ENCODE peak calls at places on chromosomes 1 and 21, in seven cellular contexts. U, B, C, Z, M, O and Q are unnamed samples.

GRCh38 chr1:230772457-230773395 is 25.5 kb downstream of the CAPN9 start:
- DNase-seq in U (peak), B (peak), C (peak), Z (no peak), M (peak), O (peak), Q (peak)

GRCh38 chr1:72366473-72366872 is 84.1 kb upstream of the NEGR1 start:
- DNase-seq in U (no peak), B (no peak), C (peak), Z (no peak), M (peak), O (no peak), Q (no peak)

GRCh38 chr1:5597991-5598823 is 394.0 kb downstream of the NPHP4 start:
- DNase-seq in U (peak), B (peak), C (peak), Z (no peak), M (no peak), O (peak), Q (no peak)

GRCh38 chr1:236156512-236157208 is 14.3 kb downstream of the GPR137B start:
- DNase-seq in U (peak), B (no peak), C (no peak), Z (no peak), M (no peak), O (no peak), Q (no peak)

GRCh38 chr21:42574234-42575027 is 60.8 kb downstream of the SLC37A1 start:
- DNase-seq in U (no peak), B (peak), C (no peak), Z (peak), M (peak), O (no peak), Q (peak)

GRCh38 chr1:113401067-113401466 is 10.8 kb downstream of the MAGI3 start:
- DNase-seq in U (no peak), B (no peak), C (no peak), Z (no peak), M (no peak), O (no peak), Q (no peak)

GRCh38 chr1:19204665-19205266 is 5.3 kb downstream of the UBR4 start:
- DNase-seq in U (no peak), B (no peak), C (no peak), Z (no peak), M (peak), O (no peak), Q (no peak)

GRCh38 chr1:34034029-34034428 is 131.0 kb downstream of the CSMD2 start:
- DNase-seq in U (no peak), B (no peak), C (peak), Z (no peak), M (no peak), O (no peak), Q (no peak)

GRCh38 chr1:1617925-1618324 is 2.6 kb downstream of the MIB2 start:
- DNase-seq in U (peak), B (no peak), C (no peak), Z (no peak), M (no peak), O (no peak), Q (no peak)

GRCh38 chr1:54984126-54984842 is 3.9 kb downstream of the TMEM61 start:
- DNase-seq in U (no peak), B (no peak), C (no peak), Z (no peak), M (no peak), O (no peak), Q (peak)

GRCh38 chr1:246793331-246793890 is 69.2 kb downstream of the SCCPDH start:
- DNase-seq in U (no peak), B (no peak), C (no peak), Z (no peak), M (no peak), O (no peak), Q (peak)

GRCh38 chr1:245469734-245470133 is 314.9 kb downstream of the KIF26B start:
- DNase-seq in U (no peak), B (no peak), C (no peak), Z (no peak), M (no peak), O (no peak), Q (no peak)

GRCh38 chr1:35535243-35535642 is 22.0 kb downstream of the KIAA0319L start:
- DNase-seq in U (no peak), B (no peak), C (no peak), Z (no peak), M (no peak), O (no peak), Q (no peak)

GRCh38 chr1:220386494-220387195 is 114.4 kb upstream of the RAB3GAP2 start:
- DNase-seq in U (no peak), B (no peak), C (no peak), Z (no peak), M (no peak), O (no peak), Q (no peak)

GRCh38 chr1:119160851-119161250 is 20.4 kb upstream of the WARS2 start:
- DNase-seq in U (no peak), B (no peak), C (no peak), Z (no peak), M (peak), O (no peak), Q (no peak)

GRCh38 chr1:166136252-166136651 is 30.5 kb downstream of the FAM78B start:
- DNase-seq in U (no peak), B (no peak), C (no peak), Z (no peak), M (peak), O (no peak), Q (peak)

GRCh38 chr1:154170547-154171221 is 15.8 kb upstream of the NUP210L start:
- DNase-seq in U (no peak), B (no peak), C (no peak), Z (no peak), M (no peak), O (no peak), Q (peak)

GRCh38 chr1:162854245-162854860 is 6.6 kb downstream of the CCDC190 start:
- DNase-seq in U (peak), B (peak), C (peak), Z (peak), M (peak), O (peak), Q (peak)

GRCh38 chr1:154328318-154329151 is 3.2 kb downstream of the ATP8B2 start:
- DNase-seq in U (peak), B (peak), C (peak), Z (peak), M (peak), O (peak), Q (peak)

GRCh38 chr1:10754571-10755329 is 41.7 kb downstream of the CASZ1 start:
- DNase-seq in U (no peak), B (no peak), C (no peak), Z (peak), M (no peak), O (no peak), Q (no peak)

GRCh38 chr1:36769886-36770830 is 264.2 kb downstream of the GRIK3 start:
- DNase-seq in U (no peak), B (no peak), C (peak), Z (no peak), M (no peak), O (no peak), Q (peak)

GRCh38 chr1:15246960-15247614 is at the start of gene FHAD1:
- DNase-seq in U (peak), B (peak), C (peak), Z (no peak), M (peak), O (peak), Q (peak)

GRCh38 chr1:227895828-227896685 is 51.7 kb downstream of the WNT9A start:
- DNase-seq in U (no peak), B (peak), C (peak), Z (peak), M (peak), O (peak), Q (peak)

GRCh38 chr1:203556047-203556851 is 62.3 kb downstream of the OPTC start:
- DNase-seq in U (peak), B (no peak), C (peak), Z (peak), M (peak), O (peak), Q (peak)

GRCh38 chr21:45079351-45079750 is 5.0 kb downstream of the ADARB1 start:
- DNase-seq in U (no peak), B (no peak), C (no peak), Z (no peak), M (peak), O (no peak), Q (no peak)

GRCh38 chr21:40531016-40531415 is 315.9 kb downstream of the DSCAM start:
- DNase-seq in U (no peak), B (no peak), C (no peak), Z (no peak), M (no peak), O (no peak), Q (no peak)

GRCh38 chr1:23421752-23422312 is 2.7 kb downstream of the TCEA3 start:
- DNase-seq in U (no peak), B (no peak), C (no peak), Z (peak), M (peak), O (no peak), Q (no peak)

GRCh38 chr1:50976111-50976889 is 6.3 kb downstream of the CDKN2C start:
- DNase-seq in U (no peak), B (no peak), C (peak), Z (no peak), M (no peak), O (peak), Q (peak)

DNA sequence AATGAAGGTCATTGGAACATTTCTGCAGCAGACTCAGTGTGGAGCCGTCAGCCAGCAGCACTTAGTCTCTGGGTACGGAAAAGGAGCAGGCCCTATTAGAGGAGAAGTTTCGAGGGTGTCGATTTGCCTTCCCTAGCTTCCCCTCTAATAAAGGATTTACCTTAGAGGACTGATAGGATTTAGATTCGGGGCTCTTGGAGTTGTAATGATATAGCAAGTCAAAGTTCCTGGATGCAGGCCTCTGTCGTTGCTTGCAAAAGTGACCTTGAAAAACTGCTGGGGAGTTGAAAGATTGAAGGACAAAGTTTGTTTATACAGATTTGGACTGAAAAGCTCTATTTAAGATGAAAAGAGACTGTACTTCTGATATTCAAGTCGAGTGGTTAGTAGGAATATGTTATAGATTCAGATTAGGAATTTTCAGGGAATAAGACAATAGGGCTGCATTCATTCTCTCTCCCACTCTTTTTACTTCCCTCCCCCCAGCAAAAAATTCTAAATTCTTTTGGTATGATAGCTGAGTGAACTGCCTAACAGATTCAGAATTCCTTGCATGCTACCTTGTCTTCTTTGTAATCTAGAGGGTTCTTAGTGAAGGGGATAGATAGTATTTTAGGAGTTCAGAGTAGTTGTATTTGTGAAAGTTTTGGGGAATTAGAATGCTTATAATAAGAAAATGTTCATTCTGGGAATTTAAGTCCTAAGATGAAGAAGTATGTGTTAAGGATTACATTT is 19.2 kb downstream of the NFYC start:
- DNase-seq in U (no peak), B (no peak), C (peak), Z (no peak), M (no peak), O (peak), Q (no peak)
- H3K4me3 ChIP-seq in U (peak), B (peak), C (no peak), Z (no peak), M (peak), O (peak), Q (no peak)

DNA sequence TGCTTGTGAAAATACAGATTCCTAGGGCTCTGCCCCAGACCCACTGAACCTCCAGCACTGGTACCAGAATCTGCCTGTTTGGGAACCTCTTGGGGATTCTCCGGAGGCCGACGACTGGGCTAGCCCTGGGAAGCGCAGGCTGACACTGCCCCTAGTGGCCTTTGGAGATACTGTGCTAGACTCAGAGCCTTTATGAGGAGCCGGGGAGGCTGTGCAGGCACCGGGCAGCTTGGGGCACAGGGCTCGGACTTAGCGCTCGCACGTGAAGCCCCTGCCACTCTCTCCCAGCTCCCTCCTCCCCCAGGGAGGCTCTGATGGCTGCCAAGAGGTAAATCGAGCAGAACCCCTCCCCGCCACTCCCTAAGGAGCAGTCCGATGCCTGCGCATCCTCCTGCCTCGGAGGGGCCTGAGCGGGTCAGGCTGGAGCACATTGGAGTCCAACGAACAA is 144.6 kb upstream of the TNR start:
- DNase-seq in U (peak), B (peak), C (peak), Z (no peak), M (peak), O (peak), Q (peak)
- H3K27ac ChIP-seq in U (no peak), B (no peak), C (no peak), Z (no peak), M (no peak), O (no peak), Q (no peak)

GRCh38 chr1:78607944-78608343 is 12.3 kb upstream of the IFI44L start:
- DNase-seq in U (peak), B (no peak), C (peak), Z (no peak), M (no peak), O (no peak), Q (no peak)
- H3K4me3 ChIP-seq in U (no peak), B (no peak), C (no peak), Z (no peak), M (no peak), O (no peak), Q (no peak)

DNA sequence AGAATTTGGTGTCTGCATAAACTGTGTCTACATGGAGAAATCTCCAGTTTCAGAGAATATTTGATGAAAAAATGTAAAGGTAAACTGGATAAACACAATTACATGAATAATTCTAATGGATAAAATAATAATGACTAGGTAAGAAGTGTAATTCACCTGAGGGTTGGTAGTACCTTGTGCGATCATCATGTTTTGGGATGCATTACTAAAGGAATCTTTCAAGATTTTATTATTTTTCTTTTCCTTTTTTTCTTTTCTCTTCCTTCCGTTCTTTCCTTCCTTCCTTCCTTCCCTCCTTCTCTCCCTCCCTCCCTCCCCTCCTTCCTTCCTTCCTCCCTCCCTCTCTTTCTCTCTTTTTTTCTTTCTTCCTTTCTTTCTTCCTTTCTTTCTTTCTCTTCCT is 818.7 kb downstream of the LTN1 start:
- DNase-seq in U (no peak), B (no peak), C (no peak), Z (no peak), M (no peak), O (no peak), Q (no peak)
- H3K27ac ChIP-seq in U (no peak), B (no peak), C (no peak), Z (no peak), M (no peak), O (no peak), Q (no peak)